ENCODE peak calls at places on chromosomes 1 and 21, in five cellular contexts. P is esophagus squamous epithelium, J is left ventricle myocardium inferior, A is pancreas, Z is brain microvascular endothelial cell. H is an unnamed sample.

GRCh38 chr1:214071469-214071868 is 83.7 kb downstream of the PROX1 start:
- DNase-seq in Z (no peak), A (no peak), J (no peak), P (no peak), H (no peak)

GRCh38 chr1:237181731-237182317 is 139.8 kb downstream of the RYR2 start:
- DNase-seq in J (no peak), A (no peak), P (no peak), Z (no peak), H (peak)

GRCh38 chr1:156608981-156609380 is 7.7 kb upstream of the GPATCH4 start:
- DNase-seq in P (no peak), A (no peak), Z (no peak), J (no peak), H (peak)

GRCh38 chr21:45750924-45751323 is 107.4 kb downstream of the PCBP3 start:
- DNase-seq in P (no peak), Z (no peak), J (no peak), A (no peak), H (no peak)

GRCh38 chr1:45423907-45424678 is 66.9 kb downstream of the TESK2 start:
- DNase-seq in J (no peak), P (no peak), Z (no peak), A (no peak), H (no peak)

GRCh38 chr21:22278366-22278765 is 1280.2 kb downstream of the NCAM2 start:
- DNase-seq in A (no peak), Z (no peak), J (no peak), P (no peak), H (no peak)

GRCh38 chr1:24379733-24380315 is 33.8 kb downstream of the STPG1 start:
- DNase-seq in P (no peak), A (no peak), Z (no peak), J (no peak), H (no peak)

GRCh38 chr1:35031103-35031452 is 667 bp downstream of the ZMYM6 start:
- DNase-seq in P (no peak), A (no peak), J (no peak), Z (peak), H (no peak)

GRCh38 chr1:64459743-64460142 is 10.2 kb upstream of the CACHD1 start:
- DNase-seq in Z (no peak), A (no peak), P (no peak), J (no peak), H (no peak)

GRCh38 chr1:240092301-240093119 is 827 bp downstream of the FMN2 start:
- DNase-seq in A (no peak), Z (peak), J (no peak), P (no peak), H (no peak)

GRCh38 chr1:209434631-209435217 is 148.8 kb upstream of the CAMK1G start:
- DNase-seq in Z (no peak), J (no peak), P (no peak), A (no peak), H (no peak)

GRCh38 chr21:38773108-38774061 is 32.3 kb upstream of the ETS2 start:
- DNase-seq in J (no peak), Z (peak), A (no peak), P (no peak), H (peak)

GRCh38 chr1:224900062-224900461 is 29.4 kb upstream of the DNAH14 start:
- DNase-seq in P (no peak), Z (no peak), A (no peak), J (no peak), H (no peak)

GRCh38 chr1:221527886-221528634 is 213.8 kb downstream of the DUSP10 start:
- DNase-seq in A (no peak), J (no peak), Z (no peak), P (no peak), H (no peak)

GRCh38 chr1:8871539-8871935 is 6.9 kb downstream of the ENO1 start:
- DNase-seq in P (no peak), A (no peak), J (no peak), Z (no peak), H (no peak)

GRCh38 chr1:94982403-94982802 is 55.5 kb upstream of the CNN3 start:
- DNase-seq in P (no peak), Z (no peak), A (no peak), J (no peak), H (no peak)

GRCh38 chr1:64469121-64469520 is 808 bp upstream of the CACHD1 start:
- DNase-seq in P (no peak), Z (no peak), A (peak), J (no peak), H (no peak)

GRCh38 chr21:17466166-17466565 is 46.7 kb upstream of the CXADR start:
- DNase-seq in P (no peak), J (no peak), Z (peak), A (no peak), H (no peak)

GRCh38 chr1:25338188-25338981 is at the start of gene TMEM50A:
- DNase-seq in A (peak), Z (peak), J (peak), P (peak), H (peak)

GRCh38 chr1:153792631-153793041 is 17.4 kb downstream of the SLC27A3 start:
- DNase-seq in A (no peak), P (no peak), Z (no peak), J (no peak), H (no peak)

GRCh38 chr1:55827350-55827749 is 612.2 kb upstream of the USP24 start:
- DNase-seq in A (no peak), Z (peak), J (no peak), P (no peak), H (no peak)

GRCh38 chr1:193427524-193427923 is 241.1 kb upstream of the B3GALT2 start:
- DNase-seq in A (no peak), P (no peak), J (no peak), Z (peak), H (no peak)

GRCh38 chr1:241637604-241638003 is 2.6 kb downstream of the CHML start:
- DNase-seq in A (no peak), P (no peak), Z (no peak), J (no peak), H (no peak)

GRCh38 chr1:172148213-172148612 is 272.3 kb upstream of the C1orf105 start:
- DNase-seq in Z (no peak), A (no peak), J (no peak), P (no peak), H (no peak)

GRCh38 chr1:41626146-41626545 is 141.7 kb upstream of the EDN2 start:
- DNase-seq in J (no peak), P (no peak), Z (no peak), A (peak), H (no peak)

GRCh38 chr1:228009828-228010775 is 3.3 kb downstream of the WNT3A start:
- DNase-seq in P (no peak), J (no peak), A (no peak), Z (no peak), H (no peak)

GRCh38 chr1:161421456-161421855 is 53.8 kb upstream of the CFAP126 start:
- DNase-seq in J (no peak), Z (no peak), P (no peak), A (no peak), H (no peak)

GRCh38 chr1:157971723-157972122 is 21.7 kb upstream of the KIRREL1 start:
- DNase-seq in J (no peak), P (no peak), A (no peak), Z (no peak), H (no peak)

GRCh38 chr1:2845874-2846273 is 44.4 kb upstream of the TTC34 start:
- DNase-seq in A (no peak), J (no peak), P (no peak), Z (no peak), H (peak)

GRCh38 chr1:96075704-96076455 is 645.7 kb upstream of the PTBP2 start:
- DNase-seq in A (no peak), J (no peak), Z (no peak), P (no peak), H (no peak)

GRCh38 chr1:29875557-29876028 is 639.3 kb downstream of the PTPRU start:
- DNase-seq in A (no peak), P (no peak), Z (no peak), J (no peak), H (no peak)

GRCh38 chr1:47184090-47184735 is 5.6 kb downstream of the PDZK1IP1 start:
- DNase-seq in A (no peak), J (no peak), P (no peak), Z (no peak), H (no peak)

GRCh38 chr21:26874347-26874746 is 29.1 kb upstream of the ADAMTS1 start:
- DNase-seq in A (no peak), J (no peak), Z (no peak), P (no peak), H (no peak)

GRCh38 chr1:245310605-245311531 is 156.1 kb downstream of the KIF26B start:
- DNase-seq in Z (no peak), J (no peak), P (no peak), A (no peak), H (no peak)

GRCh38 chr1:192973988-192974387 is 85.2 kb downstream of the UCHL5 start:
- DNase-seq in A (no peak), P (no peak), Z (no peak), J (no peak), H (no peak)

GRCh38 chr1:41739061-41739955 is 179.4 kb downstream of the HIVEP3 start:
- DNase-seq in J (peak), Z (peak), P (peak), A (no peak), H (peak)

GRCh38 chr1:203075249-203076030 is 10.4 kb downstream of the MYOG start:
- DNase-seq in Z (no peak), A (no peak), P (no peak), J (no peak), H (no peak)

DNA sequence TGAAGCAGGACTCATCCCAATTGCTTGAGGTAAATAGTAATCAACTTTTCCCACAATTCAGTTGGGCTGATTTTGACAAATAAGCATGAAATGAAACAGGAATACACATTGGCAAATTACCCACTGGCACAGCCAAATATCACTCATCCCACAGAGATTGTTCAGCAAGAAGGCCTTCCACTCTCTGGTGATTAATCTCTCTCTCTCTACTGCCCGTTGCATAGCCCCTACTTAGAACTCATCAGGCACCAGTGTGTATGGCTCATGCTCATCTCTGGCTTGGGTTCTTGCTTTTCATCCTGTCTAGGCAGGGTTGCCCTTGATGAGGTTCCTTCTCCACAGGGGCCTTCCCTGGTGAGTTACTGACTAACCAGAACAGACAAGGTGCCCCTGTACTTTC is 1.1 kb downstream of the BSDC1 start:
- DNase-seq in Z (peak), J (no peak), P (no peak), A (no peak), H (no peak)
- H3K27ac ChIP-seq in Z (peak), J (peak), P (no peak), A (no peak), H (no peak)

GRCh38 chr1:20726107-20726911 is 6.2 kb downstream of the SH2D5 start:
- DNase-seq in J (no peak), A (no peak), P (no peak), Z (no peak), H (no peak)

GRCh38 chr1:20724364-20725188 is 6.8 kb upstream of the KIF17 start:
- DNase-seq in P (no peak), A (no peak), J (peak), Z (no peak), H (peak)

GRCh38 chr1:20723537-20724363 is 5.9 kb upstream of the KIF17 start:
- DNase-seq in J (peak), P (no peak), Z (no peak), A (no peak), H (peak)

GRCh38 chr1:20726932-20727745 is 5.4 kb downstream of the SH2D5 start:
- DNase-seq in Z (no peak), A (no peak), J (no peak), P (no peak), H (no peak)

DNA sequence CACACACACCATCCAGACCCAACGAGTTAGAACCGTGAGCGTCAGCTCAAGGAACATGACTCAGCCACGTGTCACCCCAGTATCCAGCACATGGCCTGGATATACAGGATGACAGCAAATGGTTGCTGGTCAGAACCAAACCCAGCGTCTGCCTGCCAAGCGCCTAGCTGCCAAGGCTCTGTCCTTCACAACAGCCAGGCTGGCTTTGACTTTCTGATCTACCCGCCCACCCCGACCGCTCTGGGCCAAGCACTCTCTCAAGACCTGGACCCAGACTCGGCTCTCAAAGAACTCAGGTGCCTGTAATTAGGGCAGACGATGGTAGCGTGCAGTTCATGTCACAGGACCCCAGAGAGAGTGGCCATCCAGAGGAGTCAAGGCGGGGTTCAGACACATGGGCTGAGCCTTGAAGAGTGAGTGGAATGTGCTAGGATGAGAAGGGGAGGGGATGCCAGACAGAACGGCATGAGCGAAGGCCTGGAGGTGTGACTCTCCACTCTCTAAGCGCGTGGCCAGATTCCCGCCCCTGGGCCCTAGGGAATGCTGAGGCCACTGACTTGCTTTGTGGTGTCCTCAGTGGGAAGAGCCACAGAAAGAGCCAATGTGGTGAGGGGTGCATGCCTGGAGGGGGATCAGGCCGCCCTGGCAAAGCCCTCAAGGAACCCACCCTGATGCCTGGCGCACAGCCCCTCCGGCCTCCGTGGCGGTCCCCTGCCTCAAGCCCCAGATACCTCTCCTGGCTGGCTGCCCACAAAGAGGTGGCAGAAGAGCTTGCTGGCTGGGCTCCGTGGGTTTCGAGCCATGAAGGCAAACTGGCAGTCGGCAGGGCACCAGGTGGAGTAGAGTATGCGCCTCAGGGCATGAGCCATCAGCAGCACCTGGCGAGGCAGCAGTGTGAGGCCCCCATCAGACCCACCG is 7.1 kb downstream of the SH2D5 start:
- DNase-seq in Z (peak), A (no peak), P (no peak), J (no peak), H (peak)
- H3K27ac ChIP-seq in Z (no peak), A (no peak), P (no peak), J (no peak), H (no peak)

GRCh38 chr1:53949023-53949611 is 3.0 kb downstream of the LRRC42 start:
- DNase-seq in Z (no peak), P (no peak), A (no peak), J (no peak), H (no peak)

GRCh38 chr1:53945433-53946251 is at the start of gene IFT25:
- DNase-seq in Z (peak), A (peak), J (peak), P (peak), H (peak)

GRCh38 chr1:53946252-53947171 is at the start of gene LRRC42:
- DNase-seq in A (no peak), J (no peak), Z (no peak), P (no peak), H (no peak)

GRCh38 chr1:53948291-53948690 is 2.1 kb downstream of the LRRC42 start:
- DNase-seq in P (no peak), J (no peak), Z (no peak), A (no peak), H (no peak)

DNA sequence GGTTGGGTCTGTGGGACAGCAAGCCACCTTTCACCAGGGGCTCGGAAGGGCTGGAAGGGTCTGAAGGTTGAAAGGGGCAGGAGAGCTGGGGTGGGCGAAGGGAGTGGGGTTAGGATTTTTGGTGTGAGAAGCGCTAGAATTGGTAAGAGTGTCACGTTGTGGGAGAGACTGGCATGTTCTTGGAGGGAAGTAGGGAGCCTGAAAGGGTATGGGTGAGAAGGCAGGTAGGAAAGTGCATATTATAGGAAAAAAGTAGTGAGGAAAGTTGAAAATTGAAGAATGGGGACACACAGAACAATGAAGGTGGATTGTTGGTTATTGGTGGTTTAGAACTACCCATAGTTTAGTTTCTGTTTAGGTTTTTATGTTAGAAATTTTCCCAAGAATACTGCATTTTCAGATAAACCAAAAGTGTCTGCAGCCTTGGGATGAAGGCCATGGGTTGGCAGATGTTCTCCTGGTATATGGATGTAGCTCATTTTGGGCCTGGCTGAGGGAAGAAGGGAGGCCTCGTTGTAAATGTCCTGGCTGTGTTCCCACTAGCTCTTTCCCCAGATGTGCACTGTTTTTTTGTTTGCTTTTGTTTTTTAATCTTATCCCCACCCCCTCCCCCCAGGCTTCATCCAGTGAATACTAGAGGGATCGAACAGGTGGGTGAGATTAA is 1.2 kb downstream of the LRRC42 start:
- DNase-seq in Z (no peak), J (no peak), A (no peak), P (no peak), H (no peak)
- H3K27ac ChIP-seq in Z (no peak), J (peak), A (no peak), P (peak), H (peak)

GRCh38 chr1:243316366-243316989 is 60.6 kb downstream of the SDCCAG8 start:
- DNase-seq in Z (no peak), J (no peak), A (no peak), P (no peak), H (no peak)

GRCh38 chr1:243315455-243315854 is 59.6 kb downstream of the SDCCAG8 start:
- DNase-seq in P (no peak), Z (no peak), J (no peak), A (no peak), H (no peak)

GRCh38 chr1:243313635-243314536 is 58.0 kb downstream of the SDCCAG8 start:
- DNase-seq in A (no peak), J (no peak), P (no peak), Z (no peak), H (no peak)

GRCh38 chr1:243312962-243313634 is 57.3 kb downstream of the SDCCAG8 start:
- DNase-seq in J (no peak), P (no peak), A (no peak), Z (no peak), H (no peak)

GRCh38 chr1:243315933-243316332 is 60.1 kb downstream of the SDCCAG8 start:
- DNase-seq in Z (no peak), P (no peak), A (no peak), J (no peak), H (no peak)
- H3K27ac ChIP-seq in Z (no peak), P (no peak), A (no peak), J (no peak), H (no peak)

GRCh38 chr1:51331206-51332100 is 1.1 kb upstream of the TTC39A start:
- DNase-seq in P (no peak), A (peak), Z (peak), J (no peak), H (no peak)
- H3K27ac ChIP-seq in P (peak), A (peak), Z (no peak), J (peak), H (no peak)

GRCh38 chr1:234987415-234988159 is 141.1 kb downstream of the TOMM20 start:
- DNase-seq in J (peak), Z (peak), P (no peak), A (peak), H (peak)

GRCh38 chr1:234988536-234988935 is 140.1 kb downstream of the TOMM20 start:
- DNase-seq in A (no peak), P (no peak), J (no peak), Z (no peak), H (no peak)

GRCh38 chr1:234988160-234988528 is 140.5 kb downstream of the TOMM20 start:
- DNase-seq in P (no peak), A (no peak), Z (no peak), J (no peak), H (no peak)

GRCh38 chr1:234985531-234986294 is 142.9 kb downstream of the TOMM20 start:
- DNase-seq in A (no peak), Z (no peak), P (no peak), J (no peak), H (no peak)

DNA sequence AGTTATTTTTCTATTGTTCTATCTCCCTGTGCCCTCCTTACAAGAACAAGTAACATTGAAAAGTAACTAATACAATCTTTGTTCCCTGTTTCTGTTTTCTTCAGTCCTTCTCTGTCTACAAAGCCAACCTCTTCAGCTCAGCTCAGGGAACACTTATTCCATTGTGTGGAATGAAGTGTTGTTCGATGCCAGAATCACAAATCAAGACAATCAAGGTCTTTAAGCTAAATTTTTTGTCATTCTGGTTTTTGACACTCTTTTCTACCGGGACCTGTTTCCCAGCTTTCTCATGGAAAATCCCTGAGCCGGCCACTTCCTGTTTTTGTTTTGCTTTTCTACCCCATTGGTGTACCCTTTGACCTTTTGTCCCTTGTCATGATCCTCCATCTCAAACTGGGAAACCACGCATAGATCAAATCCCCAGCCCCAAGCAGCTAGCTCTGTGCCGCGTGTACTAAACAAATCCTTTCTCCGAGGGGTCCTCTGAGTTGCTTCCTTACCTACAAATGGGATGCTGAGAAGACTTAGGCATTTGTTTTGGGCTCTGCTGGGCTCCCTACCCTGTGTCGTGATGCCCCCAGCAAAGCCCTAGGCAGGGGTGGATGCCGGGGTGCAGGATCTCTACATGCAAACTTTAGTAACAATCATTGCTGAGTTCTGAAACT is 141.8 kb downstream of the TOMM20 start:
- DNase-seq in Z (peak), J (no peak), A (no peak), P (no peak), H (no peak)
- H3K27ac ChIP-seq in Z (peak), J (peak), A (peak), P (peak), H (peak)

H was measured in aorta.